ENCODE peak calls at places on chromosomes 6 and 20, in seven cellular contexts. J is activated T-cell treated with anti-CD3 and anti-CD28 coated beads, Interleukin-2, amount 50 U/mL, for 24 hours; F is fibroblast of the aortic adventitia; C is activated T-helper 1 cell treated with anti-CD3 and anti-CD28 coated beads, Interleukin-2, amount 50 U/mL, for 16 hours; I is Kasumi-1; Z is NCI-H510A treated with DMSO at 0.1 percent for 48 hours; B is NCI-H774. P is an unnamed sample.

GRCh38 chr6:107574856-107575255 is 84.9 kb downstream of the SOBP start:
- DNase-seq in Z (no peak), F (no peak), J (no peak), I (no peak), C (no peak), B (no peak), P (no peak)

GRCh38 chr6:157868835-157869234 is 45.8 kb downstream of the SNX9 start:
- DNase-seq in J (no peak), Z (no peak), F (no peak), I (no peak), C (no peak), B (no peak), P (no peak)

GRCh38 chr20:35049776-35050352 is 42.7 kb downstream of the TRPC4AP start:
- DNase-seq in F (no peak), B (no peak), C (no peak), I (no peak), Z (no peak), J (no peak), P (no peak)

GRCh38 chr6:91895592-91895991 is 1308.7 kb upstream of the MAP3K7 start:
- DNase-seq in C (no peak), F (no peak), J (no peak), B (no peak), Z (no peak), I (no peak), P (no peak)

GRCh38 chr6:30814137-30815084 is 69.9 kb upstream of the DDR1 start:
- DNase-seq in I (no peak), F (peak; percentile 73), C (peak; percentile 36), J (peak; percentile 63), B (no peak), Z (no peak), P (no peak)

GRCh38 chr6:149963212-149963461 is 606 bp upstream of the ULBP1 start:
- DNase-seq in F (peak; percentile 36), I (no peak), Z (peak; percentile 77), J (peak; percentile 61), C (no peak), B (peak; percentile 64), P (no peak)

GRCh38 chr6:13548500-13549210 is 25.7 kb upstream of the SIRT5 start:
- DNase-seq in I (no peak), C (no peak), Z (no peak), B (no peak), F (no peak), J (no peak), P (no peak)

GRCh38 chr6:116010400-116011095 is 50.1 kb downstream of the FRK start:
- DNase-seq in I (peak; percentile 64), Z (peak; percentile 33), J (peak; percentile 36), C (peak; percentile 4), B (peak; percentile 84), F (peak; percentile 81), P (peak; percentile 93)

GRCh38 chr20:16761305-16761829 is 13.2 kb downstream of the OTOR start:
- DNase-seq in I (peak; percentile 78), J (peak; percentile 40), B (peak; percentile 31), Z (peak; percentile 82), F (peak; percentile 84), C (no peak), P (peak; percentile 59)

GRCh38 chr6:147035891-147036290 is 168.3 kb upstream of the STXBP5 start:
- DNase-seq in C (no peak), J (no peak), B (no peak), I (no peak), F (no peak), Z (no peak), P (no peak)

GRCh38 chr6:51536728-51537127 is 550.7 kb downstream of the PKHD1 start:
- DNase-seq in B (no peak), C (no peak), J (no peak), F (no peak), I (no peak), Z (no peak), P (no peak)